ENCODE peak calls at places on chromosomes 12 and 14, in six cellular contexts. One of them, this sample, is unnamed.
A peak's percentile ranks its signal among the peaks of the same experiment; 100 is the strongest.

GRCh38 chr12:30357712-30358111 is 338.0 kb downstream of the IPO8 start:
- DNase-seq in memory B cell: no peak
- DNase-seq in pancreas: no peak
- DNase-seq in H7: no peak
- DNase-seq in AG09309: no peak
- DNase-seq in left cardiac atrium: no peak
- DNase-seq in this sample: no peak

GRCh38 chr14:33369972-33370371 is 431.3 kb downstream of the NPAS3 start:
- DNase-seq in memory B cell: no peak
- DNase-seq in pancreas: no peak
- DNase-seq in H7: no peak
- DNase-seq in AG09309: no peak
- DNase-seq in left cardiac atrium: no peak
- DNase-seq in this sample: no peak

GRCh38 chr12:67442347-67442841 is 173.2 kb downstream of the CAND1 start:
- DNase-seq in memory B cell: no peak
- DNase-seq in pancreas: no peak
- DNase-seq in H7: no peak
- DNase-seq in AG09309: no peak
- DNase-seq in left cardiac atrium: no peak
- DNase-seq in this sample: no peak

GRCh38 chr12:123905319-123905925 is 67.2 kb downstream of the CCDC92 start:
- DNase-seq in memory B cell: peak; percentile 54
- DNase-seq in pancreas: no peak
- DNase-seq in H7: peak; percentile 86
- DNase-seq in AG09309: peak; percentile 71
- DNase-seq in left cardiac atrium: peak; percentile 49
- DNase-seq in this sample: peak; percentile 64

GRCh38 chr12:24599737-24600136 is 349.2 kb downstream of the BCAT1 start:
- DNase-seq in memory B cell: no peak
- DNase-seq in pancreas: no peak
- DNase-seq in H7: no peak
- DNase-seq in AG09309: no peak
- DNase-seq in left cardiac atrium: no peak
- DNase-seq in this sample: no peak

GRCh38 chr14:24339284-24340151 is at the start of gene RIPK3:
- DNase-seq in memory B cell: peak; percentile 61
- DNase-seq in pancreas: peak; percentile 79
- DNase-seq in H7: peak; percentile 79
- DNase-seq in AG09309: no peak
- DNase-seq in left cardiac atrium: peak; percentile 77
- DNase-seq in this sample: no peak

GRCh38 chr14:105682956-105683570 is 156.7 kb downstream of the TMEM121 start:
- DNase-seq in memory B cell: no peak
- DNase-seq in pancreas: peak; percentile 24
- DNase-seq in H7: no peak
- DNase-seq in AG09309: no peak
- DNase-seq in left cardiac atrium: no peak
- DNase-seq in this sample: no peak

GRCh38 chr14:29735459-29735858 is 192.2 kb downstream of the PRKD1 start:
- DNase-seq in memory B cell: no peak
- DNase-seq in pancreas: no peak
- DNase-seq in H7: no peak
- DNase-seq in AG09309: no peak
- DNase-seq in left cardiac atrium: no peak
- DNase-seq in this sample: no peak

GRCh38 chr12:113207621-113208040 is 13.6 kb upstream of the TPCN1 start:
- DNase-seq in memory B cell: no peak
- DNase-seq in pancreas: no peak
- DNase-seq in H7: no peak
- DNase-seq in AG09309: no peak
- DNase-seq in left cardiac atrium: no peak
- DNase-seq in this sample: no peak

GRCh38 chr14:88791629-88792571 is 853 bp downstream of the EML5 start:
- DNase-seq in memory B cell: no peak
- DNase-seq in pancreas: peak; percentile 71
- DNase-seq in H7: peak; percentile 27
- DNase-seq in AG09309: no peak
- DNase-seq in left cardiac atrium: peak; percentile 24
- DNase-seq in this sample: peak; percentile 13

GRCh38 chr14:79299162-79299561 is 912.1 kb downstream of the DIO2 start:
- DNase-seq in memory B cell: no peak
- DNase-seq in pancreas: no peak
- DNase-seq in H7: no peak
- DNase-seq in AG09309: no peak
- DNase-seq in left cardiac atrium: no peak
- DNase-seq in this sample: no peak

GRCh38 chr12:120109570-120110267 is 6.8 kb downstream of the RAB35 start:
- DNase-seq in memory B cell: no peak
- DNase-seq in pancreas: no peak
- DNase-seq in H7: no peak
- DNase-seq in AG09309: no peak
- DNase-seq in left cardiac atrium: no peak
- DNase-seq in this sample: no peak

GRCh38 chr14:60051690-60052324 is 39.9 kb upstream of the PCNX4 start:
- DNase-seq in memory B cell: no peak
- DNase-seq in pancreas: no peak
- DNase-seq in H7: no peak
- DNase-seq in AG09309: peak; percentile 10
- DNase-seq in left cardiac atrium: no peak
- DNase-seq in this sample: no peak

GRCh38 chr14:96252323-96253052 is 3.5 kb upstream of the BDKRB1 start:
- DNase-seq in memory B cell: no peak
- DNase-seq in pancreas: no peak
- DNase-seq in H7: no peak
- DNase-seq in AG09309: no peak
- DNase-seq in left cardiac atrium: no peak
- DNase-seq in this sample: no peak

GRCh38 chr12:2382391-2383155 is 329.8 kb downstream of the CACNA1C start:
- DNase-seq in memory B cell: no peak
- DNase-seq in pancreas: no peak
- DNase-seq in H7: no peak
- DNase-seq in AG09309: no peak
- DNase-seq in left cardiac atrium: no peak
- DNase-seq in this sample: peak; percentile 30

GRCh38 chr14:32254952-32255679 is 52.0 kb upstream of the RNU6-8 start:
- DNase-seq in memory B cell: peak; percentile 47
- DNase-seq in pancreas: peak; percentile 63
- DNase-seq in H7: peak; percentile 75
- DNase-seq in AG09309: peak; percentile 28
- DNase-seq in left cardiac atrium: peak; percentile 65
- DNase-seq in this sample: peak; percentile 59

GRCh38 chr12:18521461-18521860 is 216.4 kb downstream of the PLCZ1 start:
- DNase-seq in memory B cell: no peak
- DNase-seq in pancreas: no peak
- DNase-seq in H7: no peak
- DNase-seq in AG09309: no peak
- DNase-seq in left cardiac atrium: no peak
- DNase-seq in this sample: no peak

GRCh38 chr14:73787760-73788508 is 63.7 kb upstream of the PTGR2 start:
- DNase-seq in memory B cell: no peak
- DNase-seq in pancreas: peak; percentile 36
- DNase-seq in H7: no peak
- DNase-seq in AG09309: no peak
- DNase-seq in left cardiac atrium: no peak
- DNase-seq in this sample: no peak

GRCh38 chr14:22606380-22606779 is 8.3 kb downstream of the ABHD4 start:
- DNase-seq in memory B cell: no peak
- DNase-seq in pancreas: no peak
- DNase-seq in H7: no peak
- DNase-seq in AG09309: no peak
- DNase-seq in left cardiac atrium: no peak
- DNase-seq in this sample: peak; percentile 82

GRCh38 chr12:109777544-109777943 is 55.7 kb downstream of the TRPV4 start:
- DNase-seq in memory B cell: no peak
- DNase-seq in pancreas: no peak
- DNase-seq in H7: peak; percentile 89
- DNase-seq in AG09309: no peak
- DNase-seq in left cardiac atrium: no peak
- DNase-seq in this sample: peak; percentile 64

GRCh38 chr12:83996671-83997070 is 915.9 kb downstream of the SLC6A15 start:
- DNase-seq in memory B cell: no peak
- DNase-seq in pancreas: no peak
- DNase-seq in H7: no peak
- DNase-seq in AG09309: no peak
- DNase-seq in left cardiac atrium: no peak
- DNase-seq in this sample: no peak

GRCh38 chr12:124609041-124609984 is 41.9 kb upstream of the NCOR2 start:
- DNase-seq in memory B cell: peak; percentile 62
- DNase-seq in pancreas: peak; percentile 99
- DNase-seq in H7: peak; percentile 81
- DNase-seq in AG09309: no peak
- DNase-seq in left cardiac atrium: peak; percentile 81
- DNase-seq in this sample: peak; percentile 96

GRCh38 chr12:52605542-52605941 is 4.3 kb upstream of the KRT72 start:
- DNase-seq in memory B cell: no peak
- DNase-seq in pancreas: no peak
- DNase-seq in H7: no peak
- DNase-seq in AG09309: no peak
- DNase-seq in left cardiac atrium: no peak
- DNase-seq in this sample: no peak

GRCh38 chr12:49039421-49040363 is 20.9 kb downstream of the KMT2D start:
- DNase-seq in memory B cell: no peak
- DNase-seq in pancreas: no peak
- DNase-seq in H7: peak; percentile 62
- DNase-seq in AG09309: no peak
- DNase-seq in left cardiac atrium: no peak
- DNase-seq in this sample: no peak

GRCh38 chr12:46608431-46609280 is 217.1 kb downstream of the SLC38A4 start:
- DNase-seq in memory B cell: no peak
- DNase-seq in pancreas: no peak
- DNase-seq in H7: no peak
- DNase-seq in AG09309: peak; percentile 80
- DNase-seq in left cardiac atrium: no peak
- DNase-seq in this sample: no peak

GRCh38 chr12:104866286-104866685 is 91.8 kb downstream of the SLC41A2 start:
- DNase-seq in memory B cell: no peak
- DNase-seq in pancreas: no peak
- DNase-seq in H7: no peak
- DNase-seq in AG09309: peak; percentile 33
- DNase-seq in left cardiac atrium: peak; percentile 25
- DNase-seq in this sample: no peak

GRCh38 chr12:58171914-58172313 is 230.5 kb downstream of the ATP23 start:
- DNase-seq in memory B cell: no peak
- DNase-seq in pancreas: no peak
- DNase-seq in H7: no peak
- DNase-seq in AG09309: no peak
- DNase-seq in left cardiac atrium: no peak
- DNase-seq in this sample: no peak

GRCh38 chr14:92154283-92154942 is 32.6 kb downstream of the CPSF2 start:
- DNase-seq in memory B cell: no peak
- DNase-seq in pancreas: no peak
- DNase-seq in H7: no peak
- DNase-seq in AG09309: no peak
- DNase-seq in left cardiac atrium: no peak
- DNase-seq in this sample: no peak

GRCh38 chr14:50783542-50783941 is 47.4 kb downstream of the NIN start:
- DNase-seq in memory B cell: no peak
- DNase-seq in pancreas: no peak
- DNase-seq in H7: no peak
- DNase-seq in AG09309: no peak
- DNase-seq in left cardiac atrium: no peak
- DNase-seq in this sample: no peak

GRCh38 chr12:57141249-57141648 is 6.2 kb downstream of the LRP1-AS start:
- DNase-seq in memory B cell: no peak
- DNase-seq in pancreas: no peak
- DNase-seq in H7: no peak
- DNase-seq in AG09309: no peak
- DNase-seq in left cardiac atrium: no peak
- DNase-seq in this sample: no peak

This sample was measured in Caco-2.